ENCODE peak calls at places on chromosomes 12 and 14, in eight cellular contexts. L is ovary; J is GM13976; S is AG10803; K is HTR-8/SVneo; H is lower lobe of right lung; U is activated T-cell treated with anti-CD3 and anti-CD28 coated beads, Interleukin-2, amount 50 U/mL, for 72 hours; T is KG1. B is an unnamed sample.

GRCh38 chr14:32366256-32366655 is 37.2 kb downstream of the AKAP6 start:
- DNase-seq in L (no peak), J (no peak), S (peak), K (no peak), H (no peak), U (no peak), T (no peak), B (no peak)

GRCh38 chr12:122413516-122414404 is 8.7 kb downstream of the CLIP1 start:
- DNase-seq in L (no peak), J (no peak), S (peak), K (no peak), H (no peak), U (no peak), T (no peak), B (peak)

GRCh38 chr12:117447665-117448366 is 86.4 kb upstream of the NOS1 start:
- DNase-seq in L (no peak), J (no peak), S (no peak), K (no peak), H (no peak), U (no peak), T (no peak), B (no peak)

GRCh38 chr12:27347779-27348178 is 15.1 kb downstream of the BMAL2 start:
- DNase-seq in L (no peak), J (no peak), S (no peak), K (no peak), H (no peak), U (no peak), T (no peak), B (no peak)

GRCh38 chr12:123801573-123802178 is 39.6 kb downstream of the DNAH10 start:
- DNase-seq in L (no peak), J (peak), S (peak), K (no peak), H (no peak), U (no peak), T (no peak), B (no peak)

GRCh38 chr14:65470404-65470880 is 57.9 kb downstream of the FUT8 start:
- DNase-seq in L (no peak), J (peak), S (no peak), K (no peak), H (no peak), U (no peak), T (no peak), B (no peak)

GRCh38 chr12:24045816-24046257 is 96.4 kb upstream of the SOX5 start:
- DNase-seq in L (no peak), J (no peak), S (peak), K (no peak), H (no peak), U (no peak), T (no peak), B (no peak)

GRCh38 chr14:23344481-23344880 is 8.2 kb downstream of the SLC22A17 start:
- DNase-seq in L (no peak), J (no peak), S (no peak), K (no peak), H (no peak), U (no peak), T (no peak), B (no peak)

GRCh38 chr14:97874394-97874793 is 1077.2 kb downstream of the VRK1 start:
- DNase-seq in L (no peak), J (no peak), S (no peak), K (no peak), H (no peak), U (no peak), T (no peak), B (no peak)

GRCh38 chr12:6766651-6767300 is 613 bp downstream of the PTMS start:
- DNase-seq in L (peak), J (peak), S (peak), K (peak), H (peak), U (peak), T (peak), B (no peak)

GRCh38 chr14:74333909-74334308 is 14.4 kb upstream of the VRTN start:
- DNase-seq in L (no peak), J (no peak), S (peak), K (no peak), H (no peak), U (no peak), T (no peak), B (no peak)

GRCh38 chr12:92400006-92400405 is 254.4 kb upstream of the BTG1 start:
- DNase-seq in L (no peak), J (no peak), S (no peak), K (no peak), H (no peak), U (peak), T (no peak), B (no peak)